ENCODE peak calls at places on chromosomes 3 and 15, in eight cellular contexts. One of them, this sample, is unnamed.

GRCh38 chr15:40756938-40757337 is 1.9 kb upstream of the RMDN3 start:
- DNase-seq in HCT116: no peak
- DNase-seq in K562: no peak
- DNase-seq in ovary: no peak
- DNase-seq in adrenal gland: no peak
- DNase-seq in prostate gland: no peak
- DNase-seq in breast epithelium: no peak
- DNase-seq in esophagus squamous epithelium: no peak
- DNase-seq in this sample: peak

GRCh38 chr3:150691414-150692040 is 12.2 kb downstream of the ERICH6 start:
- DNase-seq in HCT116: peak
- DNase-seq in K562: no peak
- DNase-seq in ovary: no peak
- DNase-seq in adrenal gland: no peak
- DNase-seq in prostate gland: no peak
- DNase-seq in breast epithelium: no peak
- DNase-seq in esophagus squamous epithelium: no peak
- DNase-seq in this sample: no peak

GRCh38 chr3:120649735-120650705 is 32.0 kb downstream of the HGD start:
- DNase-seq in HCT116: no peak
- DNase-seq in K562: no peak
- DNase-seq in ovary: no peak
- DNase-seq in adrenal gland: no peak
- DNase-seq in prostate gland: no peak
- DNase-seq in breast epithelium: no peak
- DNase-seq in esophagus squamous epithelium: no peak
- DNase-seq in this sample: peak

GRCh38 chr15:36468746-36469145 is 110.7 kb upstream of the CDIN1 start:
- DNase-seq in HCT116: no peak
- DNase-seq in K562: no peak
- DNase-seq in ovary: no peak
- DNase-seq in adrenal gland: no peak
- DNase-seq in prostate gland: no peak
- DNase-seq in breast epithelium: no peak
- DNase-seq in esophagus squamous epithelium: no peak
- DNase-seq in this sample: no peak

GRCh38 chr3:3800685-3801509 is 1.7 kb downstream of the LRRN1 start:
- DNase-seq in HCT116: no peak
- DNase-seq in K562: no peak
- DNase-seq in ovary: peak
- DNase-seq in adrenal gland: peak
- DNase-seq in prostate gland: peak
- DNase-seq in breast epithelium: peak
- DNase-seq in esophagus squamous epithelium: no peak
- DNase-seq in this sample: no peak

GRCh38 chr3:45079715-45080114 is 53.6 kb downstream of the CLEC3B start:
- DNase-seq in HCT116: no peak
- DNase-seq in K562: no peak
- DNase-seq in ovary: no peak
- DNase-seq in adrenal gland: no peak
- DNase-seq in prostate gland: no peak
- DNase-seq in breast epithelium: no peak
- DNase-seq in esophagus squamous epithelium: no peak
- DNase-seq in this sample: no peak

GRCh38 chr15:101141926-101142527 is 109.8 kb downstream of the CHSY1 start:
- DNase-seq in HCT116: no peak
- DNase-seq in K562: no peak
- DNase-seq in ovary: no peak
- DNase-seq in adrenal gland: no peak
- DNase-seq in prostate gland: no peak
- DNase-seq in breast epithelium: no peak
- DNase-seq in esophagus squamous epithelium: no peak
- DNase-seq in this sample: no peak

GRCh38 chr3:129611812-129612349 is 5.4 kb upstream of the PLXND1 start:
- DNase-seq in HCT116: no peak
- DNase-seq in K562: no peak
- DNase-seq in ovary: no peak
- DNase-seq in adrenal gland: no peak
- DNase-seq in prostate gland: no peak
- DNase-seq in breast epithelium: no peak
- DNase-seq in esophagus squamous epithelium: no peak
- DNase-seq in this sample: no peak

GRCh38 chr3:72078661-72079368 is 293.9 kb upstream of the PROK2 start:
- DNase-seq in HCT116: no peak
- DNase-seq in K562: no peak
- DNase-seq in ovary: no peak
- DNase-seq in adrenal gland: no peak
- DNase-seq in prostate gland: no peak
- DNase-seq in breast epithelium: no peak
- DNase-seq in esophagus squamous epithelium: no peak
- DNase-seq in this sample: no peak

GRCh38 chr3:8856721-8857120 is 87.3 kb upstream of the OXTR start:
- DNase-seq in HCT116: no peak
- DNase-seq in K562: no peak
- DNase-seq in ovary: no peak
- DNase-seq in adrenal gland: no peak
- DNase-seq in prostate gland: no peak
- DNase-seq in breast epithelium: no peak
- DNase-seq in esophagus squamous epithelium: no peak
- DNase-seq in this sample: no peak

GRCh38 chr3:55639143-55639542 is 152.0 kb upstream of the WNT5A start:
- DNase-seq in HCT116: no peak
- DNase-seq in K562: no peak
- DNase-seq in ovary: no peak
- DNase-seq in adrenal gland: no peak
- DNase-seq in prostate gland: no peak
- DNase-seq in breast epithelium: no peak
- DNase-seq in esophagus squamous epithelium: no peak
- DNase-seq in this sample: no peak

GRCh38 chr3:51375136-51375535 is 10.0 kb upstream of the MANF start:
- DNase-seq in HCT116: no peak
- DNase-seq in K562: no peak
- DNase-seq in ovary: no peak
- DNase-seq in adrenal gland: no peak
- DNase-seq in prostate gland: no peak
- DNase-seq in breast epithelium: no peak
- DNase-seq in esophagus squamous epithelium: no peak
- DNase-seq in this sample: no peak

GRCh38 chr3:189901481-189901880 is 219.2 kb downstream of the P3H2 start:
- DNase-seq in HCT116: no peak
- DNase-seq in K562: no peak
- DNase-seq in ovary: no peak
- DNase-seq in adrenal gland: no peak
- DNase-seq in prostate gland: no peak
- DNase-seq in breast epithelium: no peak
- DNase-seq in esophagus squamous epithelium: no peak
- DNase-seq in this sample: no peak

GRCh38 chr3:189902230-189903186 is 218.2 kb downstream of the P3H2 start:
- DNase-seq in HCT116: no peak
- DNase-seq in K562: no peak
- DNase-seq in ovary: no peak
- DNase-seq in adrenal gland: no peak
- DNase-seq in prostate gland: no peak
- DNase-seq in breast epithelium: no peak
- DNase-seq in esophagus squamous epithelium: no peak
- DNase-seq in this sample: no peak

GRCh38 chr3:189907803-189908202 is 212.9 kb downstream of the P3H2 start:
- DNase-seq in HCT116: no peak
- DNase-seq in K562: no peak
- DNase-seq in ovary: no peak
- DNase-seq in adrenal gland: no peak
- DNase-seq in prostate gland: no peak
- DNase-seq in breast epithelium: no peak
- DNase-seq in esophagus squamous epithelium: no peak
- DNase-seq in this sample: no peak

GRCh38 chr3:189900578-189900977 is 220.1 kb downstream of the P3H2 start:
- DNase-seq in HCT116: no peak
- DNase-seq in K562: no peak
- DNase-seq in ovary: no peak
- DNase-seq in adrenal gland: no peak
- DNase-seq in prostate gland: peak
- DNase-seq in breast epithelium: no peak
- DNase-seq in esophagus squamous epithelium: no peak
- DNase-seq in this sample: no peak

DNA sequence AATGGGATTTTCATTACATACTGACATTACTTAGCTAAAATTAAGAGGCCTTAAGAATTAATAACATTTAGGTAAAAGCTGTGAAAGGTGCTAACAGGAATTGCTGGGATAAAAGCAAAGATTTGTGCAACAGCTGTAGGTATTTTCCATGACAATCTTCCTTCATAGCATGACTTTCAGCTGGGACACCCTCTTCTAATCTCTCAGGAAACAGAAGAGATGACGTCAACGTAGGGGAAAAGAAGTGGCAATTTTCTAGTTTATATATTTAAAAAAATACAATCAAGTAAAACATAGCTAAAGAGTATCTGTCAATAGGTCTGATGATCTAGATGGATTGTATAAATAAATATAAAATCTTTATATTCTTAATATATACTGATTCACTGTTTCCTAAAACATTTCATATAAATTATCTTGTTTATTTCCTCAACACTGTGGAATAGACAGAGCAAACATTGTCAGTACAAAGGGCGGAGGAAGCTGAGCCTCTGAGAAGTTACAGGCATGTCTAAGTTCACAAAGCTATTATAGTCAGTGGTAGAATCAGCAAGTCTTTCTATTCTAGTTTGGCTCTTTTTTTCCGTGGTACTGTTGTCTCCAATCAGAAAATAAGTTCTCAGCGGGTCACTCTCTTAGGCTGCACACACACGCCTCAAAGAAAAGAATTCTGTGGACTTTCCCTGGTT is 217.0 kb downstream of the P3H2 start:
- DNase-seq in HCT116: no peak
- DNase-seq in K562: no peak
- DNase-seq in ovary: no peak
- DNase-seq in adrenal gland: no peak
- DNase-seq in prostate gland: no peak
- DNase-seq in breast epithelium: no peak
- DNase-seq in esophagus squamous epithelium: no peak
- DNase-seq in this sample: no peak
- TF ChIP-seq POLR2A in HCT116: no peak
- TF ChIP-seq POLR2A in K562: no peak
- TF ChIP-seq POLR2A in ovary: no peak
- TF ChIP-seq POLR2A in adrenal gland: no peak
- TF ChIP-seq POLR2A in prostate gland: no peak
- TF ChIP-seq POLR2A in breast epithelium: no peak
- TF ChIP-seq POLR2A in esophagus squamous epithelium: no peak
- TF ChIP-seq POLR2A in this sample: no peak

DNA sequence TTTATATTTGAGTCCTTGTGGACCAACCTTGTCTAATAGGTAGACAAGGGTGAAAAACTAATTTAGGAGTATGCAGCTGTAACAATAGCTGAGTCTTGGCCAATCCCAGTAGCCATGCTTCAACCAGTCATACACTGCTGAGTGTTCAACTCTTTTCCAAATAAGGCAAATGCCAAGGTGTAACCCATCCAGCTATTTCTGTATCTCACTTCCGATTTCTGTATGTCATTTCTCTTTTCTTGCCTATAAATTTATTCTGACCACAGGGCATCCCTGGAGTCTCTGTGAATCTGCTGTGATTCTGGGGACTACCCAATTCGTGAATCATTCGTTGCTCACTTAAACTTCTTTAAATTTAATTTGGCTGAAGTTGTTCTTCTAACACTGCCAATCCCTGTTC is 93.2 kb downstream of the MAGI1 start:
- DNase-seq in HCT116: no peak
- DNase-seq in K562: no peak
- DNase-seq in ovary: no peak
- DNase-seq in adrenal gland: no peak
- DNase-seq in prostate gland: no peak
- DNase-seq in breast epithelium: no peak
- DNase-seq in esophagus squamous epithelium: no peak
- DNase-seq in this sample: no peak
- H3K4me3 ChIP-seq in HCT116: no peak
- H3K4me3 ChIP-seq in K562: no peak
- H3K4me3 ChIP-seq in ovary: no peak
- H3K4me3 ChIP-seq in adrenal gland: no peak
- H3K4me3 ChIP-seq in prostate gland: no peak
- H3K4me3 ChIP-seq in breast epithelium: no peak
- H3K4me3 ChIP-seq in esophagus squamous epithelium: no peak
- H3K4me3 ChIP-seq in this sample: no peak

GRCh38 chr3:195809291-195809785 is 2.4 kb downstream of the MUC4 start:
- DNase-seq in HCT116: no peak
- DNase-seq in K562: peak
- DNase-seq in ovary: no peak
- DNase-seq in adrenal gland: no peak
- DNase-seq in prostate gland: no peak
- DNase-seq in breast epithelium: no peak
- DNase-seq in esophagus squamous epithelium: no peak
- DNase-seq in this sample: no peak

GRCh38 chr3:195808741-195809290 is 2.9 kb downstream of the MUC4 start:
- DNase-seq in HCT116: no peak
- DNase-seq in K562: no peak
- DNase-seq in ovary: no peak
- DNase-seq in adrenal gland: no peak
- DNase-seq in prostate gland: no peak
- DNase-seq in breast epithelium: no peak
- DNase-seq in esophagus squamous epithelium: no peak
- DNase-seq in this sample: no peak

GRCh38 chr3:195806916-195807231 is 4.9 kb downstream of the MUC4 start:
- DNase-seq in HCT116: no peak
- DNase-seq in K562: no peak
- DNase-seq in ovary: no peak
- DNase-seq in adrenal gland: no peak
- DNase-seq in prostate gland: no peak
- DNase-seq in breast epithelium: no peak
- DNase-seq in esophagus squamous epithelium: no peak
- DNase-seq in this sample: no peak

GRCh38 chr3:195806211-195806915 is 5.4 kb downstream of the MUC4 start:
- DNase-seq in HCT116: no peak
- DNase-seq in K562: no peak
- DNase-seq in ovary: no peak
- DNase-seq in adrenal gland: no peak
- DNase-seq in prostate gland: no peak
- DNase-seq in breast epithelium: no peak
- DNase-seq in esophagus squamous epithelium: no peak
- DNase-seq in this sample: no peak

GRCh38 chr3:195807681-195808121 is 4.0 kb downstream of the MUC4 start:
- DNase-seq in HCT116: no peak
- DNase-seq in K562: no peak
- DNase-seq in ovary: no peak
- DNase-seq in adrenal gland: no peak
- DNase-seq in prostate gland: no peak
- DNase-seq in breast epithelium: no peak
- DNase-seq in esophagus squamous epithelium: no peak
- DNase-seq in this sample: no peak
- TF ChIP-seq POLR2A in HCT116: no peak
- TF ChIP-seq POLR2A in K562: no peak
- TF ChIP-seq POLR2A in ovary: no peak
- TF ChIP-seq POLR2A in adrenal gland: no peak
- TF ChIP-seq POLR2A in prostate gland: no peak
- TF ChIP-seq POLR2A in breast epithelium: no peak
- TF ChIP-seq POLR2A in esophagus squamous epithelium: no peak
- TF ChIP-seq POLR2A in this sample: no peak

DNA sequence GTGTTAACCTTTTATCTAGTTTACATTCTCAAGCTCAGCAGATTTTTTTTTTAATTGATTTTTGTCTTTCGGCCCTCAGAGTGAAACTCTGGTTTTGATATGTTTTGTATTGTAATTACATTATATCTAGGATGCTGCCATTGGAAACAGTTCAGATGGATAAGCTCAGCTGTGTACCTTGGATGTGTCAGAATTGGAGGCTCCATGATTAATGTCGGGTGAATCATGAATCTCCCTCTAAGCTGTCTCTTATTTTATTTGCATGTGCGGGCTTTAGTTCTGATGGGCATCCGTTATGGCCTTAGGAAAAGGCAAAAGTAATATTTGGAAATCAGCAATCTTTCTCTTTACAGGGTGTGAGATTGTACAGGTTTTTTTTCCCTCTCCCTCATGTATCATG is 4.2 kb downstream of the PTPRG start:
- DNase-seq in HCT116: no peak
- DNase-seq in K562: no peak
- DNase-seq in ovary: no peak
- DNase-seq in adrenal gland: no peak
- DNase-seq in prostate gland: no peak
- DNase-seq in breast epithelium: no peak
- DNase-seq in esophagus squamous epithelium: no peak
- DNase-seq in this sample: no peak
- H3K4me3 ChIP-seq in HCT116: no peak
- H3K4me3 ChIP-seq in K562: no peak
- H3K4me3 ChIP-seq in ovary: no peak
- H3K4me3 ChIP-seq in adrenal gland: no peak
- H3K4me3 ChIP-seq in prostate gland: no peak
- H3K4me3 ChIP-seq in breast epithelium: no peak
- H3K4me3 ChIP-seq in esophagus squamous epithelium: no peak
- H3K4me3 ChIP-seq in this sample: no peak